ENCODE peak calls at places on chromosomes 2 and 18, in six cellular contexts. One of them, this sample, is unnamed.
A peak's percentile ranks its signal among the peaks of the same experiment; 100 is the strongest.

GRCh38 chr2:70690846-70691245 is 77.2 kb downstream of the ADD2 start:
- DNase-seq in fibroblast of mammary gland: no peak
- DNase-seq in skeletal muscle cell: no peak
- DNase-seq in fibroblast of lung: no peak
- DNase-seq in CD8-positive, alpha-beta T cell: peak; percentile 31
- DNase-seq in stomach: no peak
- DNase-seq in this sample: no peak

GRCh38 chr18:31685097-31686082 is 1.0 kb upstream of the B4GALT6 start:
- DNase-seq in fibroblast of lung: peak; percentile 75
- DNase-seq in skeletal muscle cell: peak; percentile 38
- DNase-seq in CD8-positive, alpha-beta T cell: peak; percentile 50
- DNase-seq in stomach: peak; percentile 70
- DNase-seq in fibroblast of mammary gland: peak; percentile 74
- DNase-seq in this sample: peak; percentile 48

GRCh38 chr2:101989740-101990460 is 1.9 kb upstream of the IL1R2 start:
- DNase-seq in skeletal muscle cell: no peak
- DNase-seq in CD8-positive, alpha-beta T cell: no peak
- DNase-seq in stomach: no peak
- DNase-seq in fibroblast of mammary gland: no peak
- DNase-seq in fibroblast of lung: no peak
- DNase-seq in this sample: no peak

GRCh38 chr2:224038049-224038829 is 847 bp downstream of the SERPINE2 start:
- DNase-seq in CD8-positive, alpha-beta T cell: peak; percentile 70
- DNase-seq in fibroblast of lung: peak; percentile 34
- DNase-seq in stomach: no peak
- DNase-seq in skeletal muscle cell: no peak
- DNase-seq in fibroblast of mammary gland: peak; percentile 29
- DNase-seq in this sample: peak; percentile 57

GRCh38 chr2:84856785-84857184 is 24.1 kb downstream of the TRABD2A start:
- DNase-seq in fibroblast of mammary gland: no peak
- DNase-seq in fibroblast of lung: no peak
- DNase-seq in skeletal muscle cell: no peak
- DNase-seq in CD8-positive, alpha-beta T cell: peak; percentile 56
- DNase-seq in stomach: no peak
- DNase-seq in this sample: no peak

GRCh38 chr18:9905401-9905922 is 8.4 kb upstream of the VAPA start:
- DNase-seq in fibroblast of mammary gland: peak; percentile 72
- DNase-seq in skeletal muscle cell: peak; percentile 73
- DNase-seq in stomach: no peak
- DNase-seq in CD8-positive, alpha-beta T cell: no peak
- DNase-seq in fibroblast of lung: peak; percentile 39
- DNase-seq in this sample: peak; percentile 47

GRCh38 chr18:8288447-8289213 is 320.6 kb upstream of the RAB12 start:
- DNase-seq in stomach: no peak
- DNase-seq in skeletal muscle cell: no peak
- DNase-seq in CD8-positive, alpha-beta T cell: no peak
- DNase-seq in fibroblast of lung: no peak
- DNase-seq in fibroblast of mammary gland: no peak
- DNase-seq in this sample: no peak

GRCh38 chr18:45449761-45450227 is 165.5 kb upstream of the SLC14A2 start:
- DNase-seq in skeletal muscle cell: no peak
- DNase-seq in fibroblast of lung: peak; percentile 42
- DNase-seq in fibroblast of mammary gland: peak; percentile 75
- DNase-seq in stomach: peak; percentile 28
- DNase-seq in CD8-positive, alpha-beta T cell: no peak
- DNase-seq in this sample: peak; percentile 12

GRCh38 chr2:72863046-72863445 is 24.2 kb upstream of the SPR start:
- DNase-seq in skeletal muscle cell: no peak
- DNase-seq in stomach: no peak
- DNase-seq in CD8-positive, alpha-beta T cell: no peak
- DNase-seq in fibroblast of lung: no peak
- DNase-seq in fibroblast of mammary gland: no peak
- DNase-seq in this sample: no peak

GRCh38 chr18:22300665-22301636 is 116.8 kb downstream of the CTAGE1 start:
- DNase-seq in stomach: no peak
- DNase-seq in skeletal muscle cell: no peak
- DNase-seq in fibroblast of lung: no peak
- DNase-seq in CD8-positive, alpha-beta T cell: no peak
- DNase-seq in fibroblast of mammary gland: no peak
- DNase-seq in this sample: no peak

GRCh38 chr2:33131820-33132219 is 185.1 kb downstream of the LTBP1 start:
- DNase-seq in fibroblast of lung: no peak
- DNase-seq in stomach: no peak
- DNase-seq in CD8-positive, alpha-beta T cell: no peak
- DNase-seq in skeletal muscle cell: no peak
- DNase-seq in fibroblast of mammary gland: peak; percentile 47
- DNase-seq in this sample: no peak

GRCh38 chr18:12121175-12122095 is 27.8 kb downstream of the ANKRD62 start:
- DNase-seq in fibroblast of lung: peak; percentile 5
- DNase-seq in skeletal muscle cell: no peak
- DNase-seq in CD8-positive, alpha-beta T cell: no peak
- DNase-seq in fibroblast of mammary gland: peak; percentile 8
- DNase-seq in stomach: no peak
- DNase-seq in this sample: no peak

GRCh38 chr2:32977228-32977758 is 30.5 kb downstream of the LTBP1 start:
- DNase-seq in stomach: peak; percentile 90
- DNase-seq in CD8-positive, alpha-beta T cell: no peak
- DNase-seq in fibroblast of lung: peak; percentile 43
- DNase-seq in fibroblast of mammary gland: peak; percentile 63
- DNase-seq in skeletal muscle cell: no peak
- DNase-seq in this sample: peak; percentile 29

GRCh38 chr2:100606740-100607343 is 44.0 kb downstream of the PDCL3 start:
- DNase-seq in fibroblast of mammary gland: peak; percentile 54
- DNase-seq in stomach: no peak
- DNase-seq in CD8-positive, alpha-beta T cell: peak; percentile 55
- DNase-seq in skeletal muscle cell: no peak
- DNase-seq in fibroblast of lung: peak; percentile 44
- DNase-seq in this sample: peak; percentile 71

GRCh38 chr2:72555943-72556342 is 269.9 kb downstream of the EXOC6B start:
- DNase-seq in skeletal muscle cell: no peak
- DNase-seq in fibroblast of mammary gland: no peak
- DNase-seq in fibroblast of lung: no peak
- DNase-seq in stomach: no peak
- DNase-seq in CD8-positive, alpha-beta T cell: no peak
- DNase-seq in this sample: no peak

GRCh38 chr2:98049991-98050519 is 36.9 kb upstream of the VWA3B start:
- DNase-seq in fibroblast of lung: no peak
- DNase-seq in skeletal muscle cell: no peak
- DNase-seq in stomach: no peak
- DNase-seq in CD8-positive, alpha-beta T cell: no peak
- DNase-seq in fibroblast of mammary gland: no peak
- DNase-seq in this sample: no peak

GRCh38 chr2:27211241-27211942 is 449 bp upstream of the ATRAID start:
- DNase-seq in fibroblast of lung: no peak
- DNase-seq in fibroblast of mammary gland: peak; percentile 6
- DNase-seq in stomach: peak; percentile 79
- DNase-seq in skeletal muscle cell: no peak
- DNase-seq in CD8-positive, alpha-beta T cell: no peak
- DNase-seq in this sample: peak; percentile 43

GRCh38 chr18:55386545-55386944 is 201.4 kb downstream of the TCF4 start:
- DNase-seq in stomach: no peak
- DNase-seq in CD8-positive, alpha-beta T cell: no peak
- DNase-seq in fibroblast of lung: no peak
- DNase-seq in skeletal muscle cell: no peak
- DNase-seq in fibroblast of mammary gland: no peak
- DNase-seq in this sample: no peak

GRCh38 chr2:190550137-190550536 is 15.6 kb upstream of the NEMP2 start:
- DNase-seq in stomach: no peak
- DNase-seq in fibroblast of mammary gland: no peak
- DNase-seq in CD8-positive, alpha-beta T cell: no peak
- DNase-seq in skeletal muscle cell: no peak
- DNase-seq in fibroblast of lung: no peak
- DNase-seq in this sample: no peak

GRCh38 chr2:190547914-190548313 is 13.4 kb upstream of the NEMP2 start:
- DNase-seq in skeletal muscle cell: no peak
- DNase-seq in stomach: no peak
- DNase-seq in fibroblast of mammary gland: no peak
- DNase-seq in fibroblast of lung: no peak
- DNase-seq in CD8-positive, alpha-beta T cell: no peak
- DNase-seq in this sample: no peak

GRCh38 chr2:190545082-190545481 is 10.6 kb upstream of the NEMP2 start:
- DNase-seq in stomach: no peak
- DNase-seq in fibroblast of lung: peak; percentile 19
- DNase-seq in fibroblast of mammary gland: no peak
- DNase-seq in skeletal muscle cell: no peak
- DNase-seq in CD8-positive, alpha-beta T cell: no peak
- DNase-seq in this sample: no peak

GRCh38 chr2:190546734-190547133 is 12.2 kb upstream of the NEMP2 start:
- DNase-seq in fibroblast of mammary gland: no peak
- DNase-seq in stomach: no peak
- DNase-seq in skeletal muscle cell: no peak
- DNase-seq in CD8-positive, alpha-beta T cell: no peak
- DNase-seq in fibroblast of lung: no peak
- DNase-seq in this sample: no peak

GRCh38 chr2:190545756-190546385 is 11.3 kb upstream of the NEMP2 start:
- DNase-seq in stomach: no peak
- DNase-seq in fibroblast of mammary gland: no peak
- DNase-seq in CD8-positive, alpha-beta T cell: no peak
- DNase-seq in fibroblast of lung: peak; percentile 45
- DNase-seq in skeletal muscle cell: no peak
- DNase-seq in this sample: no peak
- H3K4me3 ChIP-seq in stomach: peak overlapping the region; percentile 9
- H3K4me3 ChIP-seq in fibroblast of mammary gland: no peak overlapping the region
- H3K4me3 ChIP-seq in CD8-positive, alpha-beta T cell: no peak overlapping the region
- H3K4me3 ChIP-seq in fibroblast of lung: no peak overlapping the region
- H3K4me3 ChIP-seq in skeletal muscle cell: no peak overlapping the region
- H3K4me3 ChIP-seq in this sample: no peak overlapping the region

DNA sequence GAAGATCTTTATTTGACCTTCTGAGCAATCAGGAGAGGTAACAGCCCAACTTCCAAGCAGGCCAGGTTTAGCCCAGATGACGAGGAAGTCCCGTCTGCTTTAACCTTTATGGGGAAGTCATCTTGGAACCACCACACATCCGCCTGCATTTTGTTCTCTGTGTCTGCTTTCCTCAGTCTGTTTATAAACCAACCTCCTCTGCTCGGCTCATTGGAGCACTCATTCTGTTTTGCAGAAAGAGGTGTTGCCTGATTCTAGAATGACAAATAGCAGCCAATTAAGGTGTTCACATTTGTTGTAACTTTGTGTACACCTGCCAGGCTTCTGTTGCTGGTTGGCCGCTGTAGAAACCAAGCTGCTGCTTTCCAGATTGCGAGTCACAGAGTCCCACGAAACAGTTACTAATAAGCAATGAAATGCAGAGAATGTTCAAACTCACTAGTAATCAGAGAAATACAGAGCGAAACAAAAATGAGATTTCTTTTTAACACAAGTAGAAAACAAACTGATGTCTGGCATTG is 64.2 kb downstream of the MBP start:
- DNase-seq in stomach: no peak
- DNase-seq in fibroblast of lung: peak; percentile 66
- DNase-seq in CD8-positive, alpha-beta T cell: no peak
- DNase-seq in skeletal muscle cell: no peak
- DNase-seq in fibroblast of mammary gland: peak; percentile 63
- DNase-seq in this sample: peak; percentile 73
- H3K4me3 ChIP-seq in stomach: no peak overlapping the region
- H3K4me3 ChIP-seq in fibroblast of lung: no peak overlapping the region
- H3K4me3 ChIP-seq in CD8-positive, alpha-beta T cell: peak overlapping the region; percentile 5
- H3K4me3 ChIP-seq in skeletal muscle cell: no peak overlapping the region
- H3K4me3 ChIP-seq in fibroblast of mammary gland: no peak overlapping the region
- H3K4me3 ChIP-seq in this sample: no peak overlapping the region

DNA sequence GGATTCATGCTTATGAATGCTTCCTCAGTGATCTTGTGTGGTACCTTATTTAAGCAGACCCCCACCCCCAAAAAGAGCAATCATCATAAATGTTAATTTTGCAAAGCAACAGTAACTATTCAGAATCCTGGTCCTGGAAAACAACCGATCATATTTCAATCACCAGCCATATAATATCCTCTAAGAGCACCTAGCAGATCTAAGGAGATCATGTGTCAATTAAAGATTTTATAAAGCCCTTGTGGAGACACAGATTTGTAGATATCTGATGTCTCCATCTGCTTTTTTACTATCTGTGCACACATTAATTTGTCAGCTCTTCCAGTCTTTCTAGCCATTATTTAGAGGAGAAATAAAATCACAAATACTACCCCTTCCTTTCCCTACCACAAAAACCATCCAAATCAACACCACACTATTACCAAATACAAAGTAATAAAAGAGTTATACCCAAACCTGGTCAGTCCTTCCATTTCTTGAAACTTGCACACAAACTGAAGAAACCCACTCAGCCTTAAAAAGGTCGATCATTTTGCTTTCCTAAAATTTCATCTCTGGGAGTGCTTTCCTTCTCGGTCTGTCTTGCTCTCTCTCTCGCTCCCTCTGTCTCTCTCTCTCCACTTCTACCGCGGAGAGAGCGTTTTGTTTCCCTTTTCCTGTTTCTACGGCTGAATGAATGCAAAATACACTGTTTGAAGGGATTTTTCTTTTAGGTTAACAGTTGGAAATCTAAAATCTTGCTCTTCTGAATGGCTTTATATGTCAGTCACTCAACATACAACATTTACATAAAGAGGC is 423.9 kb downstream of the TGIF1 start:
- DNase-seq in fibroblast of mammary gland: peak; percentile 21
- DNase-seq in fibroblast of lung: peak; percentile 36
- DNase-seq in stomach: no peak
- DNase-seq in skeletal muscle cell: no peak
- DNase-seq in CD8-positive, alpha-beta T cell: no peak
- DNase-seq in this sample: no peak
- H3K4me3 ChIP-seq in fibroblast of mammary gland: peak overlapping the region; percentile 17
- H3K4me3 ChIP-seq in fibroblast of lung: no peak overlapping the region
- H3K4me3 ChIP-seq in stomach: no peak overlapping the region
- H3K4me3 ChIP-seq in skeletal muscle cell: peak overlapping the region; percentile 1
- H3K4me3 ChIP-seq in CD8-positive, alpha-beta T cell: no peak overlapping the region
- H3K4me3 ChIP-seq in this sample: no peak overlapping the region

GRCh38 chr2:165469417-165469816 is at the start of gene CSRNP3:
- DNase-seq in fibroblast of mammary gland: peak; percentile 87
- DNase-seq in stomach: peak; percentile 65
- DNase-seq in CD8-positive, alpha-beta T cell: no peak
- DNase-seq in fibroblast of lung: peak; percentile 86
- DNase-seq in skeletal muscle cell: peak; percentile 68
- DNase-seq in this sample: peak; percentile 69
- H3K4me3 ChIP-seq in fibroblast of mammary gland: peak within 1 kb of the TSS; percentile 69
- H3K4me3 ChIP-seq in stomach: peak within 1 kb of the TSS; percentile 43
- H3K4me3 ChIP-seq in CD8-positive, alpha-beta T cell: no peak within 1 kb of the TSS
- H3K4me3 ChIP-seq in fibroblast of lung: peak within 1 kb of the TSS; percentile 46
- H3K4me3 ChIP-seq in skeletal muscle cell: peak within 1 kb of the TSS; percentile 60
- H3K4me3 ChIP-seq in this sample: peak within 1 kb of the TSS; percentile 47